ENCODE peak calls at places on chromosome 2, in six cellular contexts. P, A, Z, V, D and U are unnamed samples.
A peak's percentile ranks its signal among the peaks of the same experiment; 100 is the strongest.

GRCh38 chr2:175929850-175930249 is 72.2 kb downstream of the LNPK start:
- DNase-seq in D (peak; percentile 87), V (peak; percentile 34), Z (no peak), A (no peak), P (peak; percentile 10), U (no peak)

GRCh38 chr2:232633413-232634318 is at the start of gene EFHD1:
- DNase-seq in V (peak; percentile 65), D (peak; percentile 86), Z (no peak), A (peak; percentile 80), P (peak; percentile 34), U (peak; percentile 87)

GRCh38 chr2:80489718-80490117 is 185.2 kb upstream of the LRRTM1 start:
- DNase-seq in P (peak; percentile 57), D (peak; percentile 2), A (no peak), V (peak; percentile 39), Z (no peak), U (no peak)

GRCh38 chr2:143258126-143258892 is 129.1 kb downstream of the ARHGAP15 start:
- DNase-seq in P (no peak), Z (no peak), D (no peak), V (no peak), A (no peak), U (no peak)

GRCh38 chr2:164538250-164538866 is 82.9 kb downstream of the GRB14 start:
- DNase-seq in A (peak; percentile 26), D (peak; percentile 68), Z (no peak), V (peak; percentile 51), P (peak; percentile 29), U (no peak)

GRCh38 chr2:85246348-85246747 is 81.4 kb downstream of the TGOLN2 start:
- DNase-seq in D (peak; percentile 22), A (no peak), Z (no peak), P (no peak), V (no peak), U (no peak)

GRCh38 chr2:148501545-148501944 is 143.0 kb upstream of the EPC2 start:
- DNase-seq in P (no peak), A (no peak), Z (no peak), V (no peak), D (no peak), U (no peak)

GRCh38 chr2:229342376-229342775 is 71.3 kb upstream of the PID1 start:
- DNase-seq in P (no peak), V (no peak), D (peak; percentile 37), A (peak; percentile 36), Z (peak; percentile 38), U (peak; percentile 74)

GRCh38 chr2:168220971-168221819 is 26.2 kb downstream of the STK39 start:
- DNase-seq in V (no peak), Z (no peak), P (peak; percentile 39), A (no peak), D (no peak), U (no peak)

GRCh38 chr2:43169091-43169936 is 57.1 kb downstream of the ZFP36L2 start:
- DNase-seq in V (no peak), D (no peak), A (no peak), Z (no peak), P (no peak), U (peak; percentile 28)

GRCh38 chr2:131408778-131409177 is 44.8 kb upstream of the RAB6D start:
- DNase-seq in A (no peak), Z (no peak), P (no peak), V (no peak), D (no peak), U (no peak)

GRCh38 chr2:198657520-198658121 is 800.1 kb downstream of the SATB2 start:
- DNase-seq in Z (no peak), P (peak; percentile 29), D (peak; percentile 40), V (peak; percentile 16), A (peak; percentile 8), U (no peak)

GRCh38 chr2:10079931-10080535 is at the start of gene CYS1:
- DNase-seq in A (peak; percentile 33), D (peak; percentile 15), V (no peak), Z (no peak), P (no peak), U (peak; percentile 59)

GRCh38 chr2:240499309-240500301 is 58.2 kb downstream of the ANKMY1 start:
- DNase-seq in D (no peak), V (no peak), Z (no peak), A (no peak), P (no peak), U (peak; percentile 19)

GRCh38 chr2:99000708-99001107 is 64.7 kb upstream of the CRACDL start:
- DNase-seq in P (no peak), V (no peak), D (no peak), Z (no peak), A (no peak), U (no peak)

GRCh38 chr2:30410217-30410616 is 36.8 kb upstream of the LCLAT1 start:
- DNase-seq in A (no peak), V (peak; percentile 82), P (peak; percentile 91), Z (no peak), D (no peak), U (no peak)

GRCh38 chr2:238635637-238636036 is 208.9 kb downstream of the ASB1 start:
- DNase-seq in A (no peak), D (peak; percentile 10), Z (no peak), P (no peak), V (peak; percentile 75), U (no peak)

GRCh38 chr2:118975133-118975532 is 33.1 kb downstream of the MARCO start:
- DNase-seq in A (peak; percentile 21), V (no peak), Z (no peak), D (no peak), P (no peak), U (no peak)

GRCh38 chr2:238122287-238123217 is 15.9 kb upstream of the KLHL30 start:
- DNase-seq in Z (no peak), D (no peak), V (no peak), P (no peak), A (no peak), U (no peak)

GRCh38 chr2:173851256-173851655 is 113.9 kb downstream of the SP3 start:
- DNase-seq in Z (no peak), P (no peak), V (no peak), A (no peak), D (no peak), U (no peak)

GRCh38 chr2:104844813-104845551 is 8.9 kb upstream of the POU3F3 start:
- DNase-seq in V (no peak), A (no peak), P (no peak), D (no peak), Z (no peak), U (peak; percentile 84)

GRCh38 chr2:165450141-165450540 is 19.4 kb upstream of the CSRNP3 start:
- DNase-seq in V (no peak), Z (no peak), P (no peak), A (no peak), D (no peak), U (no peak)

GRCh38 chr2:147600646-147601045 is 244.2 kb upstream of the ACVR2A start:
- DNase-seq in Z (no peak), A (no peak), P (no peak), V (no peak), D (no peak), U (no peak)

DNA sequence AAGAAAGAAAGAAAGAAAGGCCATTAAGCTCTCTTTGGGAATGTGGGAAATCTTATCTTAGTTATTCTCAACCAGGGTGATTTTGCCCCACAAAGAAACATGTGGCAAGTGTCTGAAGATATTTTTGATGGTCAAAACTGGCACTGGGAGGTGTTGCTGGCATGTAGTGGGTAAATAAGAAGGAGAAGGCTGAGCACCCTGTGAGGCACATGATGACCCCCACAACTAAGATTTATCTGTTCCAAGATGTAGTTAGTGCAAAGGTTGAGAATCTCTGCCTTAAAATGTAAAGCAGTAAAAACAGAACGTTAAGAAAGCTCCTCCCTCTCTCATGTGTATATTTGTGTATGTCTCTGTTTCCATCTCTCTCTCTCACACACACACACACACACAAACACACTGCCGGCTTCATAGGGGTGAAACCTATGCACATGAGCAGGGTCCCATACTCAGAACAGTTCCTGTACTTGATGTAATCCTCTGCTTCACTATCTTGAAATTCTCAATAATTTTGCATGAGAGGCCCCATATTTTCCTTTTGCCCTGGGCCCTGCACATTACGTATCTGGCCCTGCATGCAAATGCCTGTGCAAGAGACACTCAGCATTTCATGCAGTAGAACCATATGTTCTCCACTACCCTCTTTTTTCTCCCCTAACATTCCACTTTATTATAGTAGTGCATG is 94.3 kb downstream of the MREG start:
- DNase-seq in Z (no peak), A (no peak), P (no peak), V (peak; percentile 29), D (peak; percentile 33), U (no peak)
- H2BK120ac ChIP-seq in Z (no peak overlapping the region), A (no peak overlapping the region), P (peak overlapping the region; percentile 85), V (peak overlapping the region; percentile 27), D (peak overlapping the region; percentile 85), U (no peak overlapping the region)

DNA sequence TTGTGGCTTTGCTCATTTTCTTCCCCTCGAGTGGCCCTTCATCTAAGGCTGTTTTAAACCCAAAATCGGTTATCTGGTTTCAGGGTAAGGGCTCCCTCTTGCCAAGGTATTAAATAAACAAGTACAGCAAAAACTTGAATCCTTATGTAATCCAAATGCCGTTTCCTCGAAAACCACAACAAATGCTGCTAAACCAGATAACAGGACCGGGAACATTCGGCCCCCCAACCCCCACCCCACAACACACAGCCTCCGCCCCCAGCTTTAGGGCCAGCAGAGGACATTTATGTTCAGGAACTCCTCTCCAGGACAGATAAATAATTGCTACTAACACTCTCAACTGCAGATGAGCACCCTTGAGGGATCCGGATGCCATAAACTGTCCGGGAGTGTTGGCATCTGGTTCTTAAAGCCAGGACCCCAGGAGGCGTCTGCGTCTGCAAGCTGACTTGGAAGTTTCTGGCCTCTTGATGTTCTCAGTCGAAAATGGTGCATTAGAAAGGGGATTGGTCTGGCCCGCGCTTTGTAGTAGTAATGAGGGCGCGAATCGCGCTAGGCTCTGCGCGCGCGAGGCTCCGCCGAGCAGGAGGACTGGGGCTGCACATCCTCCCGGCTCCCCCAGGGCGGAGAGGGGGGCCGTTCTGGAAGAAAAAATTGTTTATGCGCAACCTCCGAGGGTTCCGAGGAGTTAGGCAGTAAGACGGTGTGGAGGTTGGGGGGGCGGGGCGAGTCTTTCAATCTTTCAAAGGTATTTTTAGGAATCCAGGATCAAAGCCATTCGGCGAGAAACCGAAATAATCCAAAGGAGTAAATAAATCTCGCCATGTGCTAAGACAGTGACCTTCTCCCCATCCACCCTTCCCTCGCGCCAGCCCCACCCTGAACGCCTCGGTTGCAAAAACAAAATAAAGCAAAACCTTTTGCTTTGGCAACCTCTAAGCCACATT is 3.9 kb upstream of the ID2 start:
- DNase-seq in P (peak; percentile 54), D (peak; percentile 25), A (peak; percentile 58), V (peak; percentile 92), Z (no peak), U (peak; percentile 75)
- H3K4ac ChIP-seq in P (peak overlapping the region; percentile 90), D (peak overlapping the region; percentile 90), A (no peak overlapping the region), V (peak overlapping the region; percentile 93), Z (no peak overlapping the region), U (no peak overlapping the region)

GRCh38 chr2:159908623-159909022 is 110.6 kb upstream of the CD302 start:
- DNase-seq in P (no peak), V (no peak), Z (no peak), D (no peak), A (no peak), U (no peak)
- H3K14ac ChIP-seq in P (no peak overlapping the region), V (no peak overlapping the region), Z (no peak overlapping the region), D (no peak overlapping the region), A (no peak overlapping the region), U (no peak overlapping the region)

GRCh38 chr2:202148515-202149154 is 75.6 kb downstream of the KIAA2012 start:
- DNase-seq in D (no peak), Z (no peak), A (no peak), P (no peak), V (no peak), U (peak; percentile 35)
- H2BK120ac ChIP-seq in D (no peak overlapping the region), Z (no peak overlapping the region), A (peak overlapping the region; percentile 39), P (peak overlapping the region; percentile 87), V (no peak overlapping the region), U (no peak overlapping the region)

GRCh38 chr2:70247364-70248144 is 874 bp downstream of the TIA1 start:
- DNase-seq in Z (no peak), P (peak; percentile 19), A (peak; percentile 35), D (peak; percentile 41), V (peak; percentile 18), U (no peak)
- H3K4ac ChIP-seq in Z (no peak overlapping the region), P (peak overlapping the region; percentile 97), A (no peak overlapping the region), D (peak overlapping the region; percentile 93), V (peak overlapping the region; percentile 82), U (peak overlapping the region; percentile 97)

GRCh38 chr2:70902067-70902442 is 33.6 kb upstream of the ATP6V1B1 start:
- DNase-seq in P (peak; percentile 18), Z (no peak), A (no peak), V (no peak), D (peak; percentile 31), U (no peak)
- H3K14ac ChIP-seq in P (peak overlapping the region; percentile 9), Z (no peak overlapping the region), A (no peak overlapping the region), V (no peak overlapping the region), D (no peak overlapping the region), U (no peak overlapping the region)